ENCODE peak calls at places on chromosomes 13 and 19, in four cellular contexts. O is AG10803, J is stomach, G is thoracic aorta. W is an unnamed sample.

GRCh38 chr13:102688306-102688973 is 6.4 kb downstream of the METTL21C start:
- DNase-seq in J (no peak), G (no peak), O (no peak), W (no peak)

GRCh38 chr19:46350758-46351159 is 3.9 kb downstream of the PPP5C start:
- DNase-seq in O (no peak), G (no peak), J (no peak), W (no peak)

GRCh38 chr13:74715718-74716117 is 581.5 kb upstream of the KLF12 start:
- DNase-seq in O (peak; percentile 37), J (no peak), G (no peak), W (no peak)

GRCh38 chr19:29375429-29376093 is 150.2 kb upstream of the VSTM2B start:
- DNase-seq in J (peak; percentile 9), O (no peak), G (no peak), W (no peak)

GRCh38 chr13:74074723-74075122 is 59.5 kb downstream of the KLF12 start:
- DNase-seq in J (no peak), O (peak; percentile 53), G (no peak), W (no peak)

GRCh38 chr13:112603641-112604220 is 15.8 kb upstream of the TUBGCP3 start:
- DNase-seq in G (no peak), J (no peak), O (no peak), W (no peak)

GRCh38 chr19:17665058-17665457 is 23.1 kb downstream of the UNC13A start:
- DNase-seq in O (no peak), G (no peak), J (no peak), W (no peak)

GRCh38 chr13:36787181-36787580 is 31.8 kb upstream of the RFXAP start:
- DNase-seq in G (no peak), J (no peak), O (no peak), W (no peak)

GRCh38 chr13:46386426-46386995 is 541 bp downstream of the RUBCNL start:
- DNase-seq in O (peak; percentile 20), G (no peak), J (no peak), W (no peak)

GRCh38 chr13:40776681-40777165 is 5.7 kb upstream of the MRPS31 start:
- DNase-seq in J (no peak), O (peak; percentile 31), G (no peak), W (peak; percentile 64)

GRCh38 chr19:7874080-7874856 is at the start of gene PRR36:
- DNase-seq in G (no peak), J (peak; percentile 72), O (no peak), W (no peak)

GRCh38 chr13:89496478-89496877 is 1825.3 kb downstream of the SLITRK5 start:
- DNase-seq in J (no peak), G (no peak), O (no peak), W (no peak)

GRCh38 chr19:3950871-3951861 is 18.3 kb downstream of the NMRK2 start:
- DNase-seq in G (no peak), O (no peak), J (no peak), W (no peak)

GRCh38 chr13:66994498-66995365 is 235.4 kb downstream of the PCDH9 start:
- DNase-seq in G (no peak), O (no peak), J (no peak), W (no peak)

GRCh38 chr13:88701551-88701950 is 1030.4 kb downstream of the SLITRK5 start:
- DNase-seq in G (no peak), J (no peak), O (no peak), W (no peak)

GRCh38 chr19:37304190-37304883 is 66.6 kb upstream of the ZNF527 start:
- DNase-seq in J (no peak), G (no peak), O (no peak), W (no peak)

GRCh38 chr19:38544569-38545315 is 73.0 kb downstream of the MAP4K1 start:
- DNase-seq in O (no peak), J (no peak), G (no peak), W (no peak)

GRCh38 chr13:112438094-112438493 is 61.9 kb downstream of the SPACA7 start:
- DNase-seq in J (no peak), G (no peak), O (no peak), W (no peak)

DNA sequence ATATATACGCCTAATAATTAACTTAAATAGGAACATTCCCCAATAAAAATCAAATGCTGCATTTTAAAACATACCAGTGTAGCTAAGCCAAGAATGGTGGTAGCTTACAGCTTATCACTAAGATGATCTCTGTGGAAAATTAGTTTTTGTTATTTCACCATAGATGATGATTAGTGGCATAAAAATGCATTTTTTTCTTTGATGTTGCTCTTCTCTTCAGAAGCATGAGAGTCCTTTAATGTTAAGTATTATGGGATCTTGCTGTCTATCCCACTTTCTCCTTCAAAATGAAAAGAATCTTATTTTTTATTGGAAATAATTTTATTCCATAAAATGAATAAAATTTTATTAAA is 731.0 kb downstream of the SLITRK1 start:
- DNase-seq in J (no peak), G (no peak), O (peak; percentile 22), W (no peak)
- TF ChIP-seq CTCF in J (no peak), G (no peak), O (no peak), W (no peak)

GRCh38 chr19:40721140-40721486 is 4.2 kb downstream of the ITPKC start:
- DNase-seq in G (no peak), O (no peak), J (no peak), W (no peak)
- H3K4me3 ChIP-seq in G (peak overlapping the region; percentile 87), O (peak overlapping the region; percentile 53), J (peak overlapping the region; percentile 85), W (no peak overlapping the region)

GRCh38 chr19:49488863-49489537 is 1.6 kb downstream of the RPL13A start:
- DNase-seq in J (no peak), G (no peak), O (no peak), W (no peak)

GRCh38 chr19:49490287-49491029 is 3.0 kb downstream of the RPL13A start:
- DNase-seq in J (no peak), O (no peak), G (no peak), W (no peak)

GRCh38 chr19:49491030-49491803 is 3.8 kb downstream of the RPL13A start:
- DNase-seq in G (no peak), J (no peak), O (no peak), W (no peak)

GRCh38 chr19:49488046-49488862 is 846 bp downstream of the RPL13A start:
- DNase-seq in O (no peak), J (no peak), G (no peak), W (no peak)

GRCh38 chr19:49489601-49490167 is 2.3 kb downstream of the RPL13A start:
- DNase-seq in J (no peak), G (no peak), O (no peak), W (no peak)
- TF ChIP-seq CTCF in J (no peak), G (no peak), O (no peak), W (peak; percentile 77)

GRCh38 chr19:44260695-44261446 is 1.2 kb downstream of the ZNF233 start:
- DNase-seq in G (no peak), J (no peak), O (no peak), W (no peak)

GRCh38 chr19:44258835-44259413 is 762 bp upstream of the ZNF233 start:
- DNase-seq in O (no peak), G (no peak), J (no peak), W (no peak)

GRCh38 chr19:44255705-44256411 is 3.8 kb upstream of the ZNF233 start:
- DNase-seq in O (no peak), G (no peak), J (no peak), W (no peak)

GRCh38 chr19:44258139-44258538 is 1.5 kb upstream of the ZNF233 start:
- DNase-seq in J (no peak), G (no peak), O (no peak), W (no peak)

DNA sequence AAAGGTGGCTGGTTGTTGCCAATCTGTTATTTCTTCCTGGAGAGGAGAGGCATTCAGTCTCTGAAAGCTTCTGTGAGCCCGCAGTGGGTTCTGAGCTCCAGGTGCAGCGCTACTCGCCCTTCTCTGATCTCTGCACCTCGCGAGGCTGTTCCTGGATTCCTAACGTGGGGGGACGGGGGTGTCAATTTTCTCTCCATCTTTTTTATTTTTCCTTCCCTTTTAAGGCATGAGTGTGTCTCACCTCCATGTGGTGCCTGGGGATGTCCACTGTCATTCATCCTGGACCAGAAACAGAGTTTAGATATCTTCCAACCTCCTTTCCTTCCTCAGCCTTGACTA is 626 bp downstream of the ZNF233 start:
- DNase-seq in G (no peak), J (no peak), O (no peak), W (no peak)
- H3K4me3 ChIP-seq in G (peak overlapping the region; percentile 53), J (no peak overlapping the region), O (peak overlapping the region; percentile 69), W (peak overlapping the region; percentile 61)

DNA sequence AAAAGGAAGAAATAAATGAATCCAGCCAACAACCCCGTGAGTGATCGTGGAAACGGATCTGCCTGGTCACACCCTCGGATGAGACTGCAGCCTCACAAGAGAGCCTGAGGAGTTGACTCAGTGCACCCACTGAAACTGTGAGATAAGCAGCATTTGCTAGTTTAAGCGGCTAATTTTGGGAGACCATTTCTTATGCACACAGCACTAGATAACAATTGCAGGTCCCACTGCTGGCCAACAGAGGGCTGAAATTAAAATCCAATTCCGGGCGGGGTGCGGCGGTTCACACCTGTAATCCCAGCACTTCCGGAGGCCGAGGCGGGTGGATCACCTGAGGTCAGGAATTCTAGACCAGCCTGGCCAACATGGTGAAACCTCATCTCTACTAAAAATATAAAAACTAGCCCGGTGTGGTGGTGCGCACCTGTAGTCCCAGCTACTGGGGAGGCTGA is 3.6 kb downstream of the UQCR11 start:
- DNase-seq in J (no peak), G (no peak), O (no peak), W (no peak)
- TF ChIP-seq CTCF in J (no peak), G (no peak), O (peak; percentile 10), W (peak; percentile 23)

DNA sequence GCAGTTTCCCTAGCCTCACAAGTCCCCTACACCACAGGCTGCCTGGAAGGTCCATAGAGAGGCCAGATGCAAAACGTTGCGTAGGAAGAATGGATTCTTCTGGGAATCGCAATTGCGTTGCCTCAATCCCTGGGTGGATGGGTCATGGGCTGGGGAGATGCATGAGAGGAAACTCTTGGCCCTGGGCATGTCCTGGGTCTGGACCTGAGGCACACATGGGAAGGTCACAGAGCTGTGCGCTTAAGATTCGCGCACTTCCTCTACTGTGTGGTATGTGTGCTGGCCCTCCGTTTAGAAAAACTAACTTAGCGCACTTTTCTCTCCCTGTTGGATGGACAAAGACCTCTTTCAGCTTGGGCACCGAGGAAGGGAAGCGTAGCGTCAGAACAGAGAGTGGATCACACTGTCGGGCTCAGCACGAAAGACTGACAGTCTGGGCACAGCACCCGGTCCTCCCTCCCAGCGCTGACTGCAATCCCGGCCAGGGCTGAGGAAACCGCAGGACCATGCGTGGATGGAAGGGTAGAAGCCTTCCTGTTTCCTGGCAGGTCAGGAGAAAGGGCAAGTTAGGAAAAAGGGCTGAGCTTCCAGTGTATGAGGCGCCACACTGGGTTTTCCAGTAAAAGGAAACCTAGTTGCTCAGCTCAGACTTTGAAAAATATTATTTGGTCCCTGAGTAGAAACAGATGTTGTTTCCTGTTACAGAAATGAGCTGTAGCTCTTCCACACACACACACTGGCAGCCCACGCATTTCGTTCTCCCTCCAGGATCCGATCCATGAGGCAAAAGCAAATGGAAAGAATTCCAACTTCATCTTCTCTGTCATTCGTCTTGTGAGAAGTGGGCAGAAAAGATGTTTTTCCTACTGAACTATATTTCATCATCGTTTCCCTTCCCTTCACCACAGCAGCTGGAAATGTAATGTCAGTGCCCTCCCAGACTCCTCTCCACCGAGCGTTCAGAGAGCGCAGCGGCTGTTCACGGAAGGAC is 86.0 kb downstream of the ING1 start:
- DNase-seq in G (no peak), O (peak; percentile 89), J (no peak), W (no peak)
- H3K4me3 ChIP-seq in G (peak overlapping the region; percentile 59), O (peak overlapping the region; percentile 55), J (peak overlapping the region; percentile 23), W (no peak overlapping the region)

GRCh38 chr19:52585604-52586003 is 15.5 kb downstream of the ZNF701 start:
- DNase-seq in G (no peak), J (no peak), O (no peak), W (no peak)

GRCh38 chr19:52592301-52592700 is 22.2 kb downstream of the ZNF701 start:
- DNase-seq in O (no peak), G (no peak), J (no peak), W (no peak)

GRCh38 chr19:52585101-52585500 is 15.0 kb downstream of the ZNF701 start:
- DNase-seq in G (no peak), J (no peak), O (no peak), W (no peak)

GRCh38 chr19:52590728-52591127 is 20.6 kb downstream of the ZNF701 start:
- DNase-seq in G (no peak), O (no peak), J (no peak), W (no peak)
- TF ChIP-seq CTCF in G (no peak), O (no peak), J (no peak), W (no peak)

W was measured in GM12864.